ENCODE peak calls at places on chromosomes 6 and 20, in four cellular contexts. One of them, this sample, is unnamed. For H3F3A, the result is how much of the 10 kb centered on the place peaks cover.

GRCh38 chr6:15427360-15428070 is 181.6 kb downstream of the JARID2 start:
- DNase-seq in PC-3: no peak
- DNase-seq in MM.1S: no peak
- DNase-seq in SK-N-SH: no peak
- DNase-seq in this sample: no peak

GRCh38 chr6:3402310-3403243 is 54.3 kb downstream of the SLC22A23 start:
- DNase-seq in PC-3: no peak
- DNase-seq in MM.1S: no peak
- DNase-seq in SK-N-SH: no peak
- DNase-seq in this sample: no peak

GRCh38 chr6:104953410-104953953 is 3.4 kb upstream of the LIN28B start:
- DNase-seq in MM.1S: no peak
- DNase-seq in PC-3: no peak
- DNase-seq in SK-N-SH: no peak
- DNase-seq in this sample: no peak

GRCh38 chr6:42571611-42572342 is 7.9 kb downstream of the UBR2 start:
- DNase-seq in MM.1S: peak
- DNase-seq in PC-3: no peak
- DNase-seq in SK-N-SH: no peak
- DNase-seq in this sample: peak

GRCh38 chr6:29651413-29652197 is 5.3 kb upstream of the MOG start:
- DNase-seq in SK-N-SH: peak
- DNase-seq in PC-3: peak
- DNase-seq in MM.1S: peak
- DNase-seq in this sample: peak

GRCh38 chr20:49585585-49586245 is 17.8 kb upstream of the PTGIS start:
- DNase-seq in SK-N-SH: no peak
- DNase-seq in PC-3: no peak
- DNase-seq in MM.1S: no peak
- DNase-seq in this sample: peak

GRCh38 chr20:50144362-50144761 is 9.2 kb downstream of the PEDS1 start:
- DNase-seq in PC-3: peak
- DNase-seq in SK-N-SH: no peak
- DNase-seq in MM.1S: no peak
- DNase-seq in this sample: peak

GRCh38 chr6:150894935-150895686 is 29.6 kb downstream of the MTHFD1L start:
- DNase-seq in SK-N-SH: peak
- DNase-seq in PC-3: peak
- DNase-seq in MM.1S: peak
- DNase-seq in this sample: peak

GRCh38 chr20:32564921-32565734 is 20.0 kb downstream of the NOL4L start:
- DNase-seq in MM.1S: no peak
- DNase-seq in SK-N-SH: peak
- DNase-seq in PC-3: no peak
- DNase-seq in this sample: no peak

GRCh38 chr6:11609324-11610071 is 71.9 kb downstream of the TMEM170B start:
- DNase-seq in PC-3: peak
- DNase-seq in MM.1S: no peak
- DNase-seq in SK-N-SH: no peak
- DNase-seq in this sample: peak

GRCh38 chr6:139982652-139983051 is 608.2 kb upstream of the CITED2 start:
- DNase-seq in PC-3: peak
- DNase-seq in SK-N-SH: peak
- DNase-seq in MM.1S: no peak
- DNase-seq in this sample: peak

GRCh38 chr6:158153576-158153975 is 14.5 kb downstream of the SERAC1 start:
- DNase-seq in SK-N-SH: no peak
- DNase-seq in MM.1S: no peak
- DNase-seq in PC-3: no peak
- DNase-seq in this sample: no peak

GRCh38 chr6:158152659-158153058 is 15.4 kb downstream of the SERAC1 start:
- DNase-seq in SK-N-SH: no peak
- DNase-seq in MM.1S: no peak
- DNase-seq in PC-3: peak
- DNase-seq in this sample: no peak

GRCh38 chr6:158149641-158150040 is 18.4 kb downstream of the SERAC1 start:
- DNase-seq in PC-3: peak
- DNase-seq in MM.1S: no peak
- DNase-seq in SK-N-SH: no peak
- DNase-seq in this sample: peak

GRCh38 chr6:158154816-158155215 is 13.2 kb downstream of the SERAC1 start:
- DNase-seq in PC-3: no peak
- DNase-seq in MM.1S: no peak
- DNase-seq in SK-N-SH: no peak
- DNase-seq in this sample: no peak

GRCh38 chr6:158150701-158151100 is 17.4 kb downstream of the SERAC1 start:
- DNase-seq in SK-N-SH: no peak
- DNase-seq in PC-3: peak
- DNase-seq in MM.1S: no peak
- DNase-seq in this sample: peak
- TF ChIP-seq EZH2phosphoT487 in SK-N-SH: no peak
- TF ChIP-seq EZH2phosphoT487 in PC-3: no peak
- TF ChIP-seq EZH2phosphoT487 in MM.1S: no peak
- TF ChIP-seq EZH2phosphoT487 in this sample: no peak

GRCh38 chr6:65746302-65746701 is 39.3 kb upstream of the EYS start:
- DNase-seq in SK-N-SH: no peak
- DNase-seq in MM.1S: no peak
- DNase-seq in PC-3: no peak
- DNase-seq in this sample: no peak
- H3F3A ChIP-seq in SK-N-SH: under half
- H3F3A ChIP-seq in MM.1S: under half
- H3F3A ChIP-seq in PC-3: under half
- H3F3A ChIP-seq in this sample: under half

GRCh38 chr6:168196881-168197635 is 118.0 kb upstream of the FRMD1 start:
- DNase-seq in SK-N-SH: no peak
- DNase-seq in PC-3: no peak
- DNase-seq in MM.1S: no peak
- DNase-seq in this sample: no peak
- TF ChIP-seq EZH2phosphoT487 in SK-N-SH: no peak
- TF ChIP-seq EZH2phosphoT487 in PC-3: no peak
- TF ChIP-seq EZH2phosphoT487 in MM.1S: no peak
- TF ChIP-seq EZH2phosphoT487 in this sample: no peak

GRCh38 chr6:36130672-36131516 is 581 bp downstream of the MAPK13 start:
- DNase-seq in PC-3: peak
- DNase-seq in SK-N-SH: no peak
- DNase-seq in MM.1S: peak
- DNase-seq in this sample: peak

GRCh38 chr6:36128793-36129192 is 1.5 kb upstream of the MAPK13 start:
- DNase-seq in PC-3: no peak
- DNase-seq in SK-N-SH: no peak
- DNase-seq in MM.1S: no peak
- DNase-seq in this sample: no peak

GRCh38 chr6:36131517-36132220 is 1.4 kb downstream of the MAPK13 start:
- DNase-seq in PC-3: peak
- DNase-seq in SK-N-SH: peak
- DNase-seq in MM.1S: peak
- DNase-seq in this sample: peak

GRCh38 chr6:36128073-36128472 is 2.2 kb upstream of the MAPK13 start:
- DNase-seq in PC-3: no peak
- DNase-seq in MM.1S: no peak
- DNase-seq in SK-N-SH: no peak
- DNase-seq in this sample: no peak

DNA sequence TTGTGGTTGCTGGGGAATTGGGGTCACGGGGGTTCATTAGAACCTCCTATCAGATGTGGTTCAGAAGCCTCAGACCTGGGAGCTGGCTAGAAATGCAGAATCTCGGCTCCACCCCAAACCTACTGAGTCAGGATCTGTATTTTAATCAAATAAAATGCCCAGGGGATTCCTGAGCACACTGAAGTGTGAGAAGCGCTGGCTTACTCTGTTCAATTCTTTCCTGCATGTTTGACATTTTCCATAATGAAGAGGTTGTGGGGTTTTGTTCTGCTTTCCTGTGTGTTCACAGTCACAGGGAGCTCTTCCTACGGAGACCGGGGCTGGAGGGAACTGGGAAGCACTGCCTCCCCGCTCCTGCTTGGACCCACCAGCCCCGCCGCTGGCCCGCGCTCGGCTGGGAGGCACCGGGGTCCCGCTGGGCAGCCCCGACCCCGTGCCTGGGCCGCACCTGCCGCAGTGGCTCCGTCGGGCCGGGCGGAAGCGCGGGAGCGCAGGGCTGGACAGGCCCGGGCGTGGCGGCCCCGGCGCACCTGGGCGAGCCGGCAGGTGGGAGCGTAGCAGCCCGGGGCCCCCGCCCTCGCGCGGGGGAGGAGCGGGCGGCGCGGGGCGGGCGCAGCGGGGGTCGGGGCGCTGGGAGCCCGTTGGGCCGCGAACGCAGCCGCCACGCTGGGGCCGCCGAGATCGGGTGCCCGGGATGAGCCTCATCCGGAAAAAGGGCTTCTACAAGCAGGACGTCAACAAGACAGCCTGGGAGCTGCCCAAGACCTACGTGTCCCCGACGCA is at the start of gene MAPK13:
- DNase-seq in SK-N-SH: no peak
- DNase-seq in PC-3: peak
- DNase-seq in MM.1S: peak
- DNase-seq in this sample: peak
- H3F3A ChIP-seq in SK-N-SH: under half
- H3F3A ChIP-seq in PC-3: under half
- H3F3A ChIP-seq in MM.1S: under half
- H3F3A ChIP-seq in this sample: under half

DNA sequence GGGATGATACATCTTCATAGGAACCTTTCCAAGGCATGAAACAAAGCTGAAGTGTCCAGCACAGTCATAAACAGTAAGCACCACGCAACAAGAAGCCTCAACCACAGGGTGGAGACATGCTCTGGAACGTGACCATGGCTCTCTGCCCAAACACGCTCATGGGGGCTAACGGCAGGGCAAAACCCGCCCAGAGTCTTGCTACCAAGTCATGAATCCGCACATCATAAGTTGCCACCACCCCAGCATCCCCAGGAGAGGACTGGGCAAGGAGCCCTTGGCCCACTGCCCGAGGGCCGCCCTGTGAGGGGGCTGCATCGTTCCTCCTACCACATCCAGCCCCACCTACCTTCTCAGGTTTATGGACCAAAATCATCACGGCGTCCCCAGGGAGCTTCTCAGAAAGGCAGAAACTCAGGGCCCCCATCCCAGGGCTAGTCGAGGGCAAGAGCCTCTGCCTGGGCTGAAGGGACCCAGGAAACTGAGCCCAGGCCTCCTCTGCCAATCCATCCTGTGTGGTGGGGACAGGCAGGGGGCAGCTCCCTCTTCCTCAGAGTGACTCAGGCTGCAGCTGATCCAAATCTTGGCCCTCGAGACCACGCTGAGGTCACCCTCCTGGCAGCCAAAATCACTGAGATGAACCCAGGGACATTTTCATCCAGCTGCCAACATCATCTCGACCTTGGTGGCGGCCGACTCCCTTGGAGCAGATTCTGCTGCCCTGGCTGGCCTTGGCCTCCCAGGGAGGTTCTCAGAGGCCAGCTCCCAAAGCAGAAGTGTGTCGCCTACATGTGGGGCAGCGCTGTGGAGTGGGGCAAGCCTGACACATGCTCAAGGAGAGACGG is 42.6 kb downstream of the BMP7 start:
- DNase-seq in PC-3: peak
- DNase-seq in SK-N-SH: no peak
- DNase-seq in MM.1S: no peak
- DNase-seq in this sample: peak
- TF ChIP-seq EZH2phosphoT487 in PC-3: no peak
- TF ChIP-seq EZH2phosphoT487 in SK-N-SH: no peak
- TF ChIP-seq EZH2phosphoT487 in MM.1S: no peak
- TF ChIP-seq EZH2phosphoT487 in this sample: no peak

GRCh38 chr6:88636871-88637270 is 326.5 kb downstream of the RNGTT start:
- DNase-seq in MM.1S: no peak
- DNase-seq in SK-N-SH: no peak
- DNase-seq in PC-3: no peak
- DNase-seq in this sample: no peak

GRCh38 chr6:88637761-88638160 is 325.7 kb downstream of the RNGTT start:
- DNase-seq in PC-3: no peak
- DNase-seq in MM.1S: no peak
- DNase-seq in SK-N-SH: no peak
- DNase-seq in this sample: no peak

GRCh38 chr6:88641178-88641903 is 322.1 kb downstream of the RNGTT start:
- DNase-seq in SK-N-SH: no peak
- DNase-seq in PC-3: no peak
- DNase-seq in MM.1S: peak
- DNase-seq in this sample: peak
- H3F3A ChIP-seq in SK-N-SH: under half
- H3F3A ChIP-seq in PC-3: under half
- H3F3A ChIP-seq in MM.1S: under half
- H3F3A ChIP-seq in this sample: under half

DNA sequence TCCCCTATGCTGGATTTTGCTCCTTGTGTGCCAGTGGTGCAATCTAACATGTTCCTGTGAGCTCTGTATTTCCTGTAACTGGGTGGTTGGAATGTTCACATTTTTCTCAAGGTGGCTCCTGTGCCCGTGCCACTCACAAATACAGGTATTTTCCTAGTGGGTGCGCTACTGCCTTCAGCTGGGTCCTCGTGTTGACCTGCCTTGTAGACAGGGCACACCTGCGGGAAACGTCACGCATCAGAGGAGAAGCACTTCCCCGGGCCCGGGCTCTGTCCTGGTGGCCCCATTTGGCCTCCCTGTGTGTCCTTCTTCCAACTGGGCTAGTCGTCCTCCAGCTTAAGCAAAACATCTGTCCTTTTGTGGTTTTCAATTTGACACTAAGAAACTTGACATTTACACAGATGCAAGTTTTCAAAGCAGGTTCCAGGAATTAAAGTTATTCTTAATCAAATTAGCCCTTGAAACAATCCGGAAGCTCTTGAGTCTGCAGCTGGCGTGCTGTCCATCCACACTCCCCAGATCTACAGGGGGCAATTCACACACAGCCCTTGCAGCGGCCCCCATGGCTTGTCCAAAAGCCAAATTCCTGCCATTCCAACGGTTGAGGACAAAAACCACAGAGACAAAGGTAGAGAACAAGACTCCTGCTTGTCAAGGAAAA is 275.1 kb downstream of the CDC5L start:
- DNase-seq in SK-N-SH: no peak
- DNase-seq in PC-3: no peak
- DNase-seq in MM.1S: no peak
- DNase-seq in this sample: no peak
- TF ChIP-seq EZH2phosphoT487 in SK-N-SH: no peak
- TF ChIP-seq EZH2phosphoT487 in PC-3: no peak
- TF ChIP-seq EZH2phosphoT487 in MM.1S: no peak
- TF ChIP-seq EZH2phosphoT487 in this sample: no peak

This sample was measured in GM23248.